ENCODE peak calls at places on chromosomes 3 and 15, in ten cellular contexts. Q is activated naive CD8-positive, alpha-beta T cell treated with anti-CD3 and anti-CD28 coated beads, Interleukin-2, amount 50 U/mL, for 24 hours; O is HT1080; P is progenitor cell of endocrine pancreas; V is small intestine; C is glomerular endothelial cell; D is HFFc6; S is pancreas; M is brain pericyte; T is psoas muscle. W is an unnamed sample.

GRCh38 chr3:79414821-79415220 is 353.0 kb downstream of the ROBO1 start:
- DNase-seq in Q (no peak), O (no peak), P (no peak), V (no peak), C (no peak), D (no peak), S (no peak), M (no peak), T (peak), W (no peak)

GRCh38 chr3:30615615-30616346 is 9.4 kb downstream of the TGFBR2 start:
- DNase-seq in Q (no peak), O (no peak), P (no peak), V (no peak), C (no peak), D (no peak), S (no peak), M (no peak), T (no peak), W (no peak)

GRCh38 chr3:41574900-41575299 is 375.6 kb downstream of the CTNNB1 start:
- DNase-seq in Q (no peak), O (no peak), P (no peak), V (no peak), C (no peak), D (no peak), S (no peak), M (no peak), T (no peak), W (no peak)

GRCh38 chr3:30886888-30887287 is 7.6 kb downstream of the GADL1 start:
- DNase-seq in Q (no peak), O (peak), P (no peak), V (no peak), C (no peak), D (no peak), S (no peak), M (no peak), T (no peak), W (no peak)

GRCh38 chr15:26028086-26028740 is 165.1 kb upstream of the ATP10A start:
- DNase-seq in Q (no peak), O (no peak), P (no peak), V (no peak), C (no peak), D (peak), S (no peak), M (no peak), T (no peak), W (no peak)

GRCh38 chr3:60912142-60912541 is 339.1 kb downstream of the FHIT start:
- DNase-seq in Q (no peak), O (peak), P (no peak), V (no peak), C (no peak), D (no peak), S (no peak), M (no peak), T (no peak), W (no peak)

GRCh38 chr3:150345021-150345538 is 63.0 kb upstream of the TSC22D2 start:
- DNase-seq in Q (no peak), O (peak), P (no peak), V (peak), C (no peak), D (no peak), S (no peak), M (no peak), T (no peak), W (peak)

GRCh38 chr3:162973518-162973917 is 1476.9 kb downstream of the OTOL1 start:
- DNase-seq in Q (no peak), O (peak), P (no peak), V (no peak), C (no peak), D (no peak), S (no peak), M (no peak), T (no peak), W (no peak)

GRCh38 chr15:90178468-90179435 is 22.4 kb upstream of the SEMA4B start:
- DNase-seq in Q (no peak), O (no peak), P (no peak), V (no peak), C (no peak), D (no peak), S (no peak), M (no peak), T (no peak), W (no peak)

GRCh38 chr3:45477026-45477725 is 88.8 kb downstream of the LARS2 start:
- DNase-seq in Q (no peak), O (no peak), P (no peak), V (no peak), C (no peak), D (no peak), S (no peak), M (no peak), T (no peak), W (no peak)

GRCh38 chr15:87916208-87916607 is 340.3 kb downstream of the NTRK3 start:
- DNase-seq in Q (no peak), O (peak), P (no peak), V (no peak), C (no peak), D (no peak), S (no peak), M (no peak), T (no peak), W (no peak)

GRCh38 chr3:69821133-69821532 is 81.9 kb downstream of the MITF start:
- DNase-seq in Q (no peak), O (peak), P (no peak), V (no peak), C (no peak), D (no peak), S (no peak), M (no peak), T (no peak), W (no peak)

GRCh38 chr3:111541911-111542483 is at the start of gene CD96:
- DNase-seq in Q (peak), O (peak), P (no peak), V (peak), C (no peak), D (no peak), S (no peak), M (no peak), T (no peak), W (no peak)

GRCh38 chr3:150158974-150159625 is 188.4 kb upstream of the PFN2 start:
- DNase-seq in Q (no peak), O (no peak), P (no peak), V (no peak), C (no peak), D (peak), S (peak), M (no peak), T (no peak), W (no peak)

W was measured in RWPE1.